ENCODE peak calls at places on chromosomes 2 and 18, in six cellular contexts. M is activated gamma-delta T cell, R is fibroblast of the conjunctiva, N is upper lobe of right lung, P is foreskin keratinocyte, J is memory B cell. D is an unnamed sample.

GRCh38 chr2:213238753-213239591 is 45.3 kb upstream of the SPAG16 start:
- DNase-seq in M (no peak), R (peak; percentile 91), N (no peak), P (peak; percentile 82), J (no peak), D (no peak)

GRCh38 chr2:13745324-13745723 is 887.2 kb upstream of the LRATD1 start:
- DNase-seq in M (no peak), R (no peak), N (no peak), P (no peak), J (no peak), D (no peak)

GRCh38 chr2:97644023-97644717 is 1.7 kb upstream of the COX5B start:
- DNase-seq in M (no peak), R (no peak), N (no peak), P (no peak), J (no peak), D (no peak)

GRCh38 chr18:8176554-8176953 is 432.7 kb upstream of the RAB12 start:
- DNase-seq in M (no peak), R (no peak), N (no peak), P (no peak), J (no peak), D (no peak)

GRCh38 chr2:218886461-218886947 is 5.9 kb downstream of the WNT10A start:
- DNase-seq in M (no peak), R (no peak), N (no peak), P (no peak), J (no peak), D (peak; percentile 68)

GRCh38 chr18:48306838-48307237 is 102.3 kb downstream of the ZBTB7C start:
- DNase-seq in M (no peak), R (no peak), N (no peak), P (no peak), J (no peak), D (no peak)

GRCh38 chr18:50155406-50155805 is 39.5 kb downstream of the MYO5B start:
- DNase-seq in M (no peak), R (no peak), N (no peak), P (no peak), J (no peak), D (no peak)

GRCh38 chr2:74740395-74741075 is 86.5 kb downstream of the SEMA4F start:
- DNase-seq in M (no peak), R (peak; percentile 82), N (peak; percentile 79), P (peak; percentile 98), J (no peak), D (no peak)

GRCh38 chr18:46167971-46168370 is 63.8 kb downstream of the HAUS1 start:
- DNase-seq in M (no peak), R (no peak), N (peak; percentile 66), P (no peak), J (peak; percentile 68), D (no peak)

GRCh38 chr18:27983780-27984179 is 193.2 kb downstream of the CDH2 start:
- DNase-seq in M (no peak), R (no peak), N (no peak), P (no peak), J (no peak), D (no peak)

GRCh38 chr18:79399275-79400081 is 3.7 kb downstream of the NFATC1 start:
- DNase-seq in M (no peak), R (no peak), N (peak; percentile 74), P (no peak), J (peak; percentile 60), D (peak; percentile 28)

GRCh38 chr2:55165567-55165966 is 66.5 kb downstream of the CLHC1 start:
- DNase-seq in M (no peak), R (no peak), N (no peak), P (no peak), J (no peak), D (no peak)

GRCh38 chr2:98297817-98298684 is 48.2 kb upstream of the CNGA3 start:
- DNase-seq in M (no peak), R (no peak), N (no peak), P (no peak), J (no peak), D (no peak)

GRCh38 chr18:67132919-67133318 is 383.6 kb downstream of the DSEL start:
- DNase-seq in M (no peak), R (no peak), N (no peak), P (peak; percentile 2), J (no peak), D (no peak)

GRCh38 chr2:237408280-237408679 is 5.7 kb downstream of the COL6A3 start:
- DNase-seq in M (no peak), R (no peak), N (no peak), P (no peak), J (no peak), D (no peak)

GRCh38 chr2:83971547-83971946 is 487.5 kb downstream of the SUCLG1 start:
- DNase-seq in M (no peak), R (no peak), N (no peak), P (no peak), J (no peak), D (no peak)

GRCh38 chr2:123566291-123566946 is 458.7 kb upstream of the CNTNAP5 start:
- DNase-seq in M (no peak), R (no peak), N (no peak), P (no peak), J (no peak), D (no peak)

GRCh38 chr2:64606495-64607363 is 47.0 kb downstream of the SERTAD2 start:
- DNase-seq in M (peak; percentile 47), R (no peak), N (peak; percentile 88), P (peak; percentile 70), J (peak; percentile 73), D (peak; percentile 28)

GRCh38 chr2:11514081-11514730 is 19.6 kb upstream of the GREB1 start:
- DNase-seq in M (no peak), R (no peak), N (no peak), P (no peak), J (no peak), D (no peak)

GRCh38 chr18:34023471-34023870 is 201.2 kb downstream of the NOL4 start:
- DNase-seq in M (no peak), R (no peak), N (no peak), P (peak; percentile 5), J (no peak), D (no peak)

GRCh38 chr2:55899881-55900280 is 23.7 kb downstream of the EFEMP1 start:
- DNase-seq in M (no peak), R (no peak), N (no peak), P (no peak), J (no peak), D (no peak)

GRCh38 chr2:98816281-98816680 is 85.3 kb upstream of the MGAT4A start:
- DNase-seq in M (no peak), R (no peak), N (no peak), P (no peak), J (no peak), D (no peak)

GRCh38 chr18:58581265-58581664 is 47.6 kb downstream of the ALPK2 start:
- DNase-seq in M (no peak), R (peak; percentile 63), N (no peak), P (peak; percentile 60), J (no peak), D (no peak)

GRCh38 chr18:7566587-7567486 is at the start of gene PTPRM:
- DNase-seq in M (peak; percentile 11), R (peak; percentile 56), N (peak; percentile 94), P (no peak), J (peak; percentile 10), D (peak; percentile 80)

GRCh38 chr2:238868616-238869292 is 20.9 kb downstream of the TWIST2 start:
- DNase-seq in M (no peak), R (peak; percentile 57), N (peak; percentile 85), P (no peak), J (no peak), D (no peak)

GRCh38 chr2:75320893-75321292 is 121.6 kb upstream of the TACR1 start:
- DNase-seq in M (no peak), R (no peak), N (no peak), P (no peak), J (no peak), D (no peak)

GRCh38 chr18:902179-902718 is 2.4 kb upstream of the ADCYAP1 start:
- DNase-seq in M (no peak), R (no peak), N (no peak), P (no peak), J (no peak), D (no peak)

GRCh38 chr2:184683923-184684322 is 85.6 kb downstream of the ZNF804A start:
- DNase-seq in M (no peak), R (no peak), N (no peak), P (peak; percentile 38), J (no peak), D (no peak)

GRCh38 chr2:236862961-236863728 is 222.5 kb upstream of the COPS8 start:
- DNase-seq in M (no peak), R (peak; percentile 64), N (no peak), P (peak; percentile 77), J (no peak), D (no peak)

GRCh38 chr18:47585136-47585535 is 333.7 kb upstream of the SKOR2 start:
- DNase-seq in M (no peak), R (no peak), N (no peak), P (no peak), J (no peak), D (no peak)

GRCh38 chr2:231512222-231512621 is 18.0 kb downstream of the NMUR1 start:
- DNase-seq in M (no peak), R (no peak), N (peak; percentile 45), P (no peak), J (no peak), D (no peak)

GRCh38 chr18:32308493-32309120 is 118.8 kb downstream of the MEP1B start:
- DNase-seq in M (no peak), R (peak; percentile 74), N (no peak), P (peak; percentile 55), J (no peak), D (no peak)

D was measured in glutamatergic neuron.